ENCODE peak calls at places on chromosome 19, in five cellular contexts. One of them, this sample, is unnamed.

GRCh38 chr19:31356587-31357314 is 7.5 kb upstream of the TSHZ3 start:
- DNase-seq in uterus: no peak
- DNase-seq in CD8-positive, alpha-beta T cell: peak
- DNase-seq in endodermal cell: peak
- DNase-seq in A549: no peak
- DNase-seq in this sample: no peak

GRCh38 chr19:40529093-40529954 is 47.3 kb upstream of the SHKBP1 start:
- DNase-seq in uterus: peak
- DNase-seq in CD8-positive, alpha-beta T cell: peak
- DNase-seq in endodermal cell: peak
- DNase-seq in A549: peak
- DNase-seq in this sample: peak

GRCh38 chr19:12628040-12629022 is 17.6 kb downstream of the ZNF791 start:
- DNase-seq in uterus: no peak
- DNase-seq in CD8-positive, alpha-beta T cell: no peak
- DNase-seq in endodermal cell: no peak
- DNase-seq in A549: no peak
- DNase-seq in this sample: no peak

GRCh38 chr19:36101550-36102327 is 9.2 kb upstream of the OVOL3 start:
- DNase-seq in uterus: no peak
- DNase-seq in CD8-positive, alpha-beta T cell: no peak
- DNase-seq in endodermal cell: no peak
- DNase-seq in A549: no peak
- DNase-seq in this sample: no peak

GRCh38 chr19:33130433-33130832 is 1.5 kb upstream of the WDR88 start:
- DNase-seq in uterus: no peak
- DNase-seq in CD8-positive, alpha-beta T cell: no peak
- DNase-seq in endodermal cell: no peak
- DNase-seq in A549: no peak
- DNase-seq in this sample: no peak

GRCh38 chr19:38535212-38535611 is 82.5 kb downstream of the MAP4K1 start:
- DNase-seq in uterus: no peak
- DNase-seq in CD8-positive, alpha-beta T cell: no peak
- DNase-seq in endodermal cell: no peak
- DNase-seq in A549: no peak
- DNase-seq in this sample: no peak

GRCh38 chr19:2722541-2723344 is 1.6 kb upstream of the DIRAS1 start:
- DNase-seq in uterus: peak
- DNase-seq in CD8-positive, alpha-beta T cell: no peak
- DNase-seq in endodermal cell: no peak
- DNase-seq in A549: peak
- DNase-seq in this sample: peak

GRCh38 chr19:56245062-56245740 is 27.3 kb upstream of the EDDM13 start:
- DNase-seq in uterus: no peak
- DNase-seq in CD8-positive, alpha-beta T cell: no peak
- DNase-seq in endodermal cell: no peak
- DNase-seq in A549: no peak
- DNase-seq in this sample: no peak

GRCh38 chr19:41307090-41307875 is 2.7 kb upstream of the CCDC97 start:
- DNase-seq in uterus: no peak
- DNase-seq in CD8-positive, alpha-beta T cell: no peak
- DNase-seq in endodermal cell: no peak
- DNase-seq in A549: no peak
- DNase-seq in this sample: no peak

GRCh38 chr19:13089139-13089856 is 13.4 kb downstream of the LYL1 start:
- DNase-seq in uterus: no peak
- DNase-seq in CD8-positive, alpha-beta T cell: no peak
- DNase-seq in endodermal cell: peak
- DNase-seq in A549: peak
- DNase-seq in this sample: no peak

GRCh38 chr19:50565984-50566903 is 2.0 kb downstream of the LRRC4B start:
- DNase-seq in uterus: no peak
- DNase-seq in CD8-positive, alpha-beta T cell: no peak
- DNase-seq in endodermal cell: peak
- DNase-seq in A549: no peak
- DNase-seq in this sample: peak
- H3K4me3 ChIP-seq in uterus: no peak
- H3K4me3 ChIP-seq in CD8-positive, alpha-beta T cell: no peak
- H3K4me3 ChIP-seq in endodermal cell: no peak
- H3K4me3 ChIP-seq in A549: peak
- H3K4me3 ChIP-seq in this sample: peak

DNA sequence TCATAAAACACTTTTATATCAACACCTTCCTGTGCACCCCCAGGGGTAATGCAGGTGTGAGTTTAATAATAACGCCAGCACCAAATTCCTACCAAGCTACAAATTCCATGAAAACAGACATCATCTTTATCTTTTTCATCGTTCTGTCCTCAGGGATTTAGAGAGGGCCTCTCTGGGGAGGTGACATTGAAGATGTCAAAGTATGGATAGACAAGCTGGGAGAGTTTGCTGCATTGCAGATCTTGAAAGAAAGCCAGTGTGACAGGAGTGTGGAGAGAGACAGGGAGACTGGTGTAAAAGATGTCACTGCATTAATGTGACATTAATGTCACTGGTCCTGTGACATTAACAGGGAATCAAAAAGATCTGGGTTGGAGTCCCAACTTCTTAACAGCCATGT is 10.1 kb downstream of the CACNG6 start:
- DNase-seq in uterus: no peak
- DNase-seq in CD8-positive, alpha-beta T cell: no peak
- DNase-seq in endodermal cell: no peak
- DNase-seq in A549: no peak
- DNase-seq in this sample: no peak
- TF ChIP-seq CTCF in uterus: no peak
- TF ChIP-seq CTCF in CD8-positive, alpha-beta T cell: no peak
- TF ChIP-seq CTCF in endodermal cell: no peak
- TF ChIP-seq CTCF in A549: no peak
- TF ChIP-seq CTCF in this sample: no peak

GRCh38 chr19:8820234-8820633 is 11.9 kb downstream of the ZNF558 start:
- DNase-seq in uterus: no peak
- DNase-seq in CD8-positive, alpha-beta T cell: no peak
- DNase-seq in endodermal cell: no peak
- DNase-seq in A549: no peak
- DNase-seq in this sample: no peak
- H3K27ac ChIP-seq in uterus: no peak
- H3K27ac ChIP-seq in CD8-positive, alpha-beta T cell: no peak
- H3K27ac ChIP-seq in endodermal cell: no peak
- H3K27ac ChIP-seq in A549: no peak
- H3K27ac ChIP-seq in this sample: no peak

DNA sequence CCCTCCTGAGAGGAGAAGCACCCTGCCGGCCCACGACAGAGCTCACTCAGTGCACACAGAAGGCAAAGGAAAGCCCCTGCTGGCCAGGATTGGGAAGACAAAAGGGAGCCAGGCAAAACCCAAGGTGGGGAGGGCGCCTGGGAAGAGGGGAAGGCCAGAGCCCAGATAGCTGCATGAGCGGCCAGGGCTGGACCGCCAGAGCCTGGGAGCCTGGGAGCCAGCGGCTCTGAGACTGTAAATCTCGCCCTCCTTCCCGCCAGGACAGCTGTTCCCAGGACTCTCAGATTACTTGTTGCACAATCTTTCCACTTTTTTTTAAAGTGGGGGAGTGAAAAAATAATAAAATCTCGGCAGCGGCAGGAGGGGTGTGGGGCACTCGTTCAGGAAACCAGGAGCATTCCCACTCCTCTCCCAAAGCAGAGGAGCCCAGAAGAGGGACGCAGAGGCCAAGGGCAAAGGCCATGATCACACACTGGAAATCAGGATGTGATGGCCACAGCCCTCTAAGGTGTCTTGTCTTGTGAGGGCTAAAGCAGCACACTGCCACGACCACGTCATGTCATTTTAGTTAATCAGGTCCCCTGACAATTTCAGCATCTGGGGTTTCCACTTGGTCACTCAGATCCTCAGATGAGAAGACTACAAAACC is 19.6 kb upstream of the EPHX3 start:
- DNase-seq in uterus: peak
- DNase-seq in CD8-positive, alpha-beta T cell: no peak
- DNase-seq in endodermal cell: peak
- DNase-seq in A549: peak
- DNase-seq in this sample: peak
- H3K4me3 ChIP-seq in uterus: no peak
- H3K4me3 ChIP-seq in CD8-positive, alpha-beta T cell: no peak
- H3K4me3 ChIP-seq in endodermal cell: no peak
- H3K4me3 ChIP-seq in A549: no peak
- H3K4me3 ChIP-seq in this sample: no peak

DNA sequence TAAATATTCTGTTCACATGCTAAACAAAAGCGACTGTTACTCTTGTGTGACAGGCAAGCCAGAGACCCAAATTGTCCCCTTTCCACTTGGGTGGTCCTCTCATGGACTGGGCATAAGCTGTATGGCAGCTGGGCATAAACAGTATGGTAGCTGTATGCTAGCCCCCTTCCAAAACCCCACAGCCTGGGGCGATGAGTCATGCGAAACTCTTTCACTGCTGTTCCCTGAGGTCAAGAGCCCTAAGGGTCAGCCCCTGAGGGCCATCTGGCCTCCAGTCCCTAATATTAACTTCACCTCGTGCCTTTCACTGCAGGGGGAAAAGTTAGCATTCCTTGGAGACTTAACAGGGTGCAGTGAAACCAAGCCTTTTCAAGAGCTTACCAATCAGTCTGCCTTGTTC is 45.6 kb upstream of the ZNF562 start:
- DNase-seq in uterus: no peak
- DNase-seq in CD8-positive, alpha-beta T cell: no peak
- DNase-seq in endodermal cell: no peak
- DNase-seq in A549: no peak
- DNase-seq in this sample: no peak
- TF ChIP-seq CTCF in uterus: no peak
- TF ChIP-seq CTCF in CD8-positive, alpha-beta T cell: no peak
- TF ChIP-seq CTCF in endodermal cell: no peak
- TF ChIP-seq CTCF in A549: no peak
- TF ChIP-seq CTCF in this sample: no peak